ENCODE peak calls at places on chromosome 3, in five cellular contexts. U is T47D, G is K562, H is HepG2, Q is HCT116. L is an unnamed sample.

GRCh38 chr3:189204467-189204866 is 32.7 kb downstream of the TPRG1 start:
- DNase-seq in U (peak; percentile 47), G (no peak), H (no peak), Q (no peak), L (no peak)

GRCh38 chr3:141271279-141272033 is 39.8 kb downstream of the PXYLP1 start:
- DNase-seq in U (no peak), G (no peak), H (peak; percentile 52), Q (no peak), L (no peak)

GRCh38 chr3:107346559-107346958 is 30.7 kb upstream of the CCDC54 start:
- DNase-seq in U (no peak), G (no peak), H (no peak), Q (no peak), L (no peak)

GRCh38 chr3:63934041-63934440 is 21.9 kb upstream of the SCAANT1 start:
- DNase-seq in U (no peak), G (no peak), H (no peak), Q (no peak), L (no peak)

GRCh38 chr3:156535162-156535627 is 19.7 kb downstream of the SSR3 start:
- DNase-seq in U (peak; percentile 52), G (no peak), H (peak; percentile 96), Q (peak; percentile 56), L (no peak)

GRCh38 chr3:123271466-123272159 is 69.9 kb downstream of the SEC22A start:
- DNase-seq in U (no peak), G (no peak), H (no peak), Q (no peak), L (no peak)

GRCh38 chr3:193594946-193595689 is 2.1 kb downstream of the OPA1 start:
- DNase-seq in U (no peak), G (no peak), H (no peak), Q (no peak), L (no peak)

GRCh38 chr3:85141-85540 is 111.4 kb upstream of the CHL1 start:
- DNase-seq in U (no peak), G (no peak), H (no peak), Q (no peak), L (no peak)

GRCh38 chr3:152039887-152040286 is 166.4 kb downstream of the SUCNR1 start:
- DNase-seq in U (no peak), G (no peak), H (no peak), Q (no peak), L (no peak)

DNA sequence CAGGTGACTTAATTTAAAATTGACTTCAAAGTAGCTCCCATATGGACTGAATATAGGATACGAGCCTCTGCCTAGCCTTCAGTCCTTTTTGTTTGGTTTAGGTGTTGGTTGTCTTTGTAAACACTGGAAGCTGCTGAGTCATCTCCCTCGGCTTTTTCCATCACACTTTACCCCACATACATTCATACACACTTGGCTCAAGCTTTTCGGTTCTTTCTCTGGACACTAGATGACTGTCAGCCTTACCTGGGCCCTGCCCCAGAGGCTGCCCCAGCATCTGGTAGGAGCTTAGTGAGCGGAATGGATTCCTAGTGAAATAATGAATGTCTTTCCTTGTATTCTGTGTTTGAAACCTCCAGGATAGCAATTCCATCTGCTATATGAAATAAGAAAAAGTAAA is 201.4 kb upstream of the IL12A start:
- DNase-seq in U (peak; percentile 89), G (no peak), H (peak; percentile 85), Q (peak; percentile 82), L (no peak)
- TF ChIP-seq JUND in U (peak; percentile 37), G (no peak), H (peak; percentile 75), Q (peak; percentile 82), L (no peak)

GRCh38 chr3:14568269-14568668 is 28.1 kb upstream of the GRIP2 start:
- DNase-seq in U (no peak), G (no peak), H (no peak), Q (no peak), L (no peak)

GRCh38 chr3:14566812-14567211 is 26.7 kb upstream of the GRIP2 start:
- DNase-seq in U (no peak), G (no peak), H (no peak), Q (no peak), L (no peak)

GRCh38 chr3:14569474-14569873 is 29.3 kb upstream of the GRIP2 start:
- DNase-seq in U (no peak), G (no peak), H (no peak), Q (no peak), L (no peak)

GRCh38 chr3:14570864-14571263 is 30.7 kb upstream of the GRIP2 start:
- DNase-seq in U (no peak), G (no peak), H (no peak), Q (no peak), L (no peak)

GRCh38 chr3:14570089-14570488 is 29.9 kb upstream of the GRIP2 start:
- DNase-seq in U (no peak), G (no peak), H (no peak), Q (no peak), L (no peak)
- TF ChIP-seq JUND in U (no peak), G (no peak), H (no peak), Q (no peak), L (no peak)

GRCh38 chr3:134134698-134135415 is 105.1 kb upstream of the SLCO2A1 start:
- DNase-seq in U (no peak), G (no peak), H (no peak), Q (no peak), L (no peak)

GRCh38 chr3:134136604-134137003 is 106.9 kb upstream of the SLCO2A1 start:
- DNase-seq in U (no peak), G (no peak), H (no peak), Q (no peak), L (no peak)

GRCh38 chr3:134132961-134133360 is 103.2 kb upstream of the SLCO2A1 start:
- DNase-seq in U (no peak), G (no peak), H (no peak), Q (no peak), L (no peak)

GRCh38 chr3:134134240-134134639 is 104.5 kb upstream of the SLCO2A1 start:
- DNase-seq in U (no peak), G (no peak), H (no peak), Q (no peak), L (no peak)
- TF ChIP-seq JUND in U (no peak), G (no peak), H (no peak), Q (no peak), L (no peak)

DNA sequence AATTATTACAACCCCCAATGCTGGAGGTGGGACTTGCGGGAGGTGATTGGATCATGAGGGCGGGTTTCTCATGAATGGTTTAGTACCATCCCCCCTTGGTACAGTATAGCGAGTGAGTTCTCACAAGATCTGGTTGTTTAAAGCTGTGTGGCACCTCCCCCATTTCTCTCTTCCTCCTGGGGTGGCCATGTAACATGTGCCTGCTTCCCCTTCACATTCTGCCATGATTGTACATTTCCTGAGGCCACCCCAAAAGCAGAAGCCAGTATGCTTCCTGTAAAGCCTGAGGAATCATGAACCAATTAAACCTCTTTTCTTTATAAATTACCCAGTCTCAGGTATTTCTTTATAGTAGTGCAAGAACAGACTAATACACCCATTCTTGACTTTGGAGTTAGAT is 20.3 kb upstream of the PROK2 start:
- DNase-seq in U (no peak), G (no peak), H (no peak), Q (no peak), L (no peak)
- TF ChIP-seq JUND in U (no peak), G (no peak), H (no peak), Q (no peak), L (no peak)

DNA sequence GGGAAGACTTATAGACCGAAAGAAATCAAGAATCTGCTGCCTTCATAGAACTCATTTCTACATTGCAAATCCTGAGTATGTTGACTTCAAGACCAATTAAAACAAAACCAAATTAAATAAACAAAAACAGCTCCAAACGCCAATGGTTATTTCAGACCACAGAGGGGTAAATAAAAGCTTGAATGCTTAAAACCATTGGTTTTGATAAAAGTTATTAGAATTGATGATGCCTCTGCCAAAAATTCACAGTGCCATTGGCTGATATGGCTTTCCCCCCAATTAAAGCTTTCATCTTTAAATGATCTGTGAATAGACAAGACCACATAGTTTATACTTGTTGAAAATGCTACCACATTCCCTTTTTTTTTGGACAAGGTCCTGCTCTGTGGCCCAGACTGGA is 188.5 kb downstream of the NFKBIZ start:
- DNase-seq in U (no peak), G (no peak), H (no peak), Q (no peak), L (no peak)
- TF ChIP-seq JUND in U (no peak), G (no peak), H (no peak), Q (no peak), L (no peak)

DNA sequence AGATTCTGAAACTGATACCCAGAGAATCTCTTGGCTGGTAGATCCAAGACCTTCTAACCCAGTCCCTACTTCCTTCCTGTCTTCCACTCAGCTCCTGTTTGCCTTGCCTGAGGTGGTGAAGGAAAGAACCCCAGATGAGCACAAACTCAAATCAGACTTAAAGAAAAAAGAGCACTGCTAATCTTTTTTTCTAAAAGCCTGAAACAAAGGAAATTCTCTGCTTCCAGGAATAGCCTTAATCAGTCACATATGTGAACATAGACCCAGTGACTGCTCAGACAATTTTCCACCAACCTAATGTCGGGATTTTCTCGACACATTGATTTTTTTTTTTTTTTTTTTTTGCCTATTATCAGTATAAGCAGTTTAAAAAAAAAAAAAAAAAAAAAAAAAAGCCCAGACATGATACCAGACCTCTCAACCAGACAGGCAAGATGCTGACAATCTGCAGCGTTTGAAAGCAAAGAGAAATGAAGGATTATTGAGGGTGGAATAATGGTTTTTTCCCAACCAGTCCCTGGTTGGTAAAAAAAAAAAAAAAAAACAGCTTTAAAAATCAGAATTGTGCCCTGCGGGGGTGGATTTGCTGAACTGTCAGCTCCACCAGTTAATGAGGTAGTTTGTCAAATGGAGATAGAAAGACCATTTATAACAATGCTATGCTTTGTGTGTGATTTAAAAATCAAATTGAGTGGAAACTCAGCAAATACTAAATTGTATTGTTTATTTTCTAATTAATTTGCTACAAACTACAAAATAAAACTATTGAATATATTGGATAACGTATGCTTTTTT is 256.7 kb upstream of the RARB start:
- DNase-seq in U (no peak), G (no peak), H (no peak), Q (no peak), L (no peak)
- TF ChIP-seq JUND in U (no peak), G (no peak), H (no peak), Q (no peak), L (no peak)

L was measured in H1.